ENCODE peak calls at places on chromosomes 6 and 20, in seven cellular contexts. S is endothelial cell, I is heart left ventricle, O is neural crest cell, V is left ventricle myocardium inferior, B is prostate gland, Z is hepatocyte. K is an unnamed sample.

GRCh38 chr6:74282143-74282689 is 586.2 kb downstream of the CD109 start:
- DNase-seq in S (no peak), I (no peak), O (no peak), V (no peak), B (no peak), Z (no peak), K (no peak)

GRCh38 chr6:112149719-112150263 is 62.4 kb downstream of the FAM229B start:
- DNase-seq in S (no peak), I (no peak), O (no peak), V (no peak), B (no peak), Z (peak), K (peak)

GRCh38 chr20:61752576-61752975 is 313.1 kb downstream of the TAF4 start:
- DNase-seq in S (no peak), I (no peak), O (no peak), V (no peak), B (no peak), Z (no peak), K (no peak)

GRCh38 chr6:149964243-149965190 is 774 bp downstream of the ULBP1 start:
- DNase-seq in S (peak), I (no peak), O (no peak), V (no peak), B (no peak), Z (no peak), K (no peak)

GRCh38 chr6:9563996-9564395 is 850.9 kb downstream of the TFAP2A start:
- DNase-seq in S (no peak), I (no peak), O (no peak), V (no peak), B (no peak), Z (no peak), K (no peak)

GRCh38 chr20:8654486-8654885 is 414.4 kb upstream of the PLCB4 start:
- DNase-seq in S (no peak), I (no peak), O (no peak), V (no peak), B (no peak), Z (no peak), K (no peak)

GRCh38 chr6:80445752-80446151 is 339.3 kb downstream of the BCKDHB start:
- DNase-seq in S (no peak), I (no peak), O (no peak), V (no peak), B (no peak), Z (no peak), K (no peak)

GRCh38 chr20:35742741-35743523 is 872 bp upstream of the RBM39 start:
- DNase-seq in S (no peak), I (no peak), O (no peak), V (no peak), B (no peak), Z (peak), K (no peak)

GRCh38 chr6:37483502-37483901 is 16.2 kb downstream of the CCDC167 start:
- DNase-seq in S (no peak), I (no peak), O (no peak), V (no peak), B (no peak), Z (no peak), K (no peak)

GRCh38 chr20:46004813-46005505 is 3.7 kb upstream of the MMP9 start:
- DNase-seq in S (no peak), I (peak), O (no peak), V (no peak), B (no peak), Z (no peak), K (no peak)

GRCh38 chr6:160767019-160767646 is 65.1 kb downstream of the PLG start:
- DNase-seq in S (peak), I (peak), O (peak), V (peak), B (peak), Z (peak), K (peak)
- TF ChIP-seq CTCF in S (peak), I (peak), O (peak), V (peak), B (peak), Z (peak), K (peak)

DNA sequence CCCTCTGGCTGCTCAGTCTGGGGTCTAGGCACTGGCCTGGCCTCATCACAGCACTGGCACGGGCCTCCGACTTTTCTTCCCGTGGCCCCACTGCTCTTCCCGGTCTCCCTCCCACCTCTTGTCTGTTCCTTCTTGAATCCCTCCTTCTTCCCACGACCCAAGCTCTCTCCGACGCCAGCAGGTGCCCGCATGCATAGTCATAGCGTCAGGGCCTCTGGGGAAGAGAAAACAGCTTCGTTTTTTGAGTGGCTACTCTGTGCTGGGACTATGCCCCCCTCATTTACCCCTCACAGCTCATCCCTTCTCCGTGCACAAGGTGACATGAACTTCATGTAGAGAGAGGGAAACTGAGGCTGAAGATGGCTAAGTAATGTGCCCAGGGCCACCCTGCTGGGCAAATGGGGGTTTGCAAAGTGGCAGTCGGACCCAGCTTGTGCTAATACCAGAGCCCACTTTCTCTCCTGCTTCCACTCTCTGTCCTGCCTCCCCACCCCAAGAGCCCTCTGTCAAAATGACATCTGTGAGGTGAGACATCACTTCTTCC is 59.2 kb downstream of the SYNJ2 start:
- DNase-seq in S (no peak), I (no peak), O (no peak), V (peak), B (no peak), Z (peak), K (no peak)
- TF ChIP-seq CTCF in S (no peak), I (no peak), O (no peak), V (no peak), B (no peak), Z (no peak), K (no peak)

DNA sequence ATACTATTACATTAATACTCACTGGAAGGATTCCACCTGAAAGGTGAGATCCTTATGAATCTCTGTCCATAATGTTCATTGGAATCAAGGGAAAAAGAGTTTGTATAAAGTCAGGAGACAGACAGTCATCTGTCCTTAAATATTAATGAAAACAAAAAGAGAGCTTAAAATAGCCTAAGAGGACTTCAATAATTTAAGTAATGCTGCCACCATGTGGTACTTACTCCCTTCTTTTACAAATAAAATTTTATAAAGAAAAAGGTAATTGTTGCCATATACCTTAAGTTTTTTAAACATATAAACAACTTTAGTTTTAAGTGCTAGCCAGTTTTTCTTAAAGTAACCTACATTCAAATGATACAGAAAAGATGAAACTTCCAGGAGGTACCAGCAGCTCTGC is 5.1 kb downstream of the BLOC1S5 start:
- DNase-seq in S (no peak), I (no peak), O (no peak), V (no peak), B (no peak), Z (peak), K (no peak)
- TF ChIP-seq CTCF in S (no peak), I (peak), O (peak), V (peak), B (peak), Z (peak), K (peak)

GRCh38 chr20:17933711-17934110 is 34.9 kb downstream of the SNX5 start:
- DNase-seq in S (no peak), I (no peak), O (no peak), V (no peak), B (no peak), Z (no peak), K (no peak)
- TF ChIP-seq CTCF in S (no peak), I (no peak), O (no peak), V (no peak), B (no peak), Z (no peak), K (no peak)

DNA sequence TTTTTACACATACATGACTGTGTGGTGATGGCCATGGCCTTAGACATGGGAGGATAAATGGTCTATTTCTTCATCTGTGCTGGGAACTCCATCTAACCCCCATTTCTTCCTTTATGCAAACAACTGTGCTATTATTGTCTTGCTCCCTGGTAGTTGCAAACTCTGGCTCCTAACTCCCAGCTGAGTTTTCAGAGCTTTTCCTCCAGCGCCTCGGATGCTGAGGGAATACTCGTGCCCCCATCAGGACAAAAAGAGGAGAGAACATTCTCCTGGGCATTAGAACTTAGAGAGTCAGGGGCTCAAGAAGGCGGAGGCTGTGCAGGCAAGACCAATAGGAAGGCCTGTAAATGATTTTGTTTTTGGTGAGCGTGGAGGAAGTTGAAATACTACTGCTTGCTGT is 2.1 kb downstream of the DAAM2 start:
- DNase-seq in S (no peak), I (no peak), O (no peak), V (no peak), B (no peak), Z (no peak), K (no peak)
- TF ChIP-seq CTCF in S (no peak), I (peak), O (no peak), V (no peak), B (no peak), Z (peak), K (no peak)

DNA sequence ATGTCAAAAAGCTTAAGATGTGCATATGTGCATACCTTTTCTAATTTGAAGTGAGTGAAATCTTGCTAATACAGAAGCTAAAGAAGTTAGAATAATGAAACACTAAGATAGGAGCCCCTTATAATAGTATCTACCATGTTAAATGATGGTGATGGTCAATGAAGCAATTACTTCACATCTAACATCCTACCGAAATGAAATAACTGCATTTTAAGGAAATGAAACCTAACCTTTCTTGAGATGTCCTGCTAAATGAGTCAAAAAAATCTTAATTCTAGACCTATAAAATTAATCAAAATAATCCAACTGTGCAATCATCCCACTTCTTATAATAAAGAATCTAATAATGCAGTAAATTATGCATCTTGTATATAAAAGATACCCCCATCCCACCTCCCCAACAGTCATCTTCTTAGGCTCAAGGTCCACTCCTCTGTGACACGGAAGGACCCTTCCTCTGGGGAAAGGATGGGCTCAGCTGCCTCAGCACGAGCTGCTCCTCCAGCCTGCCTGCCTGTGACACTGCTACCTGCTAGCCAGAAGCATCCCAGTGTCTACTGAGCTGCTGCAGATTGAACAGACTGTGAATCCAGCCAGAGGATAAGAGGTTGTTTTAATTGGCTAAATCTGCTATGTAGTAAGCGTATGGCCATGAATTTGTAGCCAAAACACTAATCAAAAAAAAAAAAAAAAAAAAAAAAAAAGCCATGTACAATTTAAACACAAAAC is 129.6 kb upstream of the BEND3 start:
- DNase-seq in S (no peak), I (no peak), O (no peak), V (no peak), B (no peak), Z (no peak), K (no peak)
- TF ChIP-seq CTCF in S (no peak), I (no peak), O (no peak), V (no peak), B (no peak), Z (no peak), K (no peak)

DNA sequence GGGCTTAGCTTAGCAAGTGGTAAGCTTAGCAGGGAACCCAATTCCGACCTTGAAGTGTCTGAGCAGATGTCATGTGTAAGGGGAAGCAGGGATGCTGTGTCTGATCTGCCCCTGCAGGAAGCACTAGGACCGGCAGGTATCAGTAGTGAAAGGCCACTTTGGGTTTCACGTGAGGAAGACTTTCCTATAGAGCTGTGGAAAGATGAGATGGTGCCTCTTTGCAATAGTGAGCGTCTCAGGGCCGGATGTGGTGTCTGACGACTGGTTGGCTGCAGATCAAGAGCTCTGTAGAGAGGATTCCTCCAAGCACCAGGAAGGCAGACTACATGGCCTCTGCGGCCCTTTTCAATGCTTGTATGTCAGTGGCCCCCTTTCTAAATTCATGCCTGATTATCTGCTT is 98.3 kb downstream of the TIAM2 start:
- DNase-seq in S (no peak), I (no peak), O (no peak), V (no peak), B (no peak), Z (no peak), K (no peak)
- TF ChIP-seq CTCF in S (no peak), I (no peak), O (no peak), V (no peak), B (no peak), Z (no peak), K (no peak)

GRCh38 chr6:57216235-57217101 is 5.6 kb downstream of the RAB23 start:
- DNase-seq in S (no peak), I (peak), O (no peak), V (no peak), B (peak), Z (no peak), K (peak)
- TF ChIP-seq CTCF in S (peak), I (no peak), O (peak), V (peak), B (peak), Z (no peak), K (no peak)

GRCh38 chr6:26087284-26088115 is at the start of gene HFE:
- DNase-seq in S (peak), I (peak), O (peak), V (peak), B (peak), Z (peak), K (peak)
- TF ChIP-seq CTCF in S (no peak), I (peak), O (no peak), V (peak), B (no peak), Z (no peak), K (peak)

GRCh38 chr6:108714774-108715414 is 133.3 kb upstream of the ARMC2 start:
- DNase-seq in S (no peak), I (no peak), O (no peak), V (no peak), B (no peak), Z (no peak), K (no peak)
- TF ChIP-seq CTCF in S (no peak), I (no peak), O (no peak), V (no peak), B (no peak), Z (no peak), K (no peak)